ENCODE peak calls at places on chromosomes 12 and 14, in nine cellular contexts. E, M, D, O, Q, T, N, U and G are unnamed samples. For H3K36me3, the result is how much of the 10 kb centered on the place peaks cover.

GRCh38 chr14:92986254-92987147 is 63.6 kb downstream of the CHGA start:
- DNase-seq in E (no peak), M (no peak), D (no peak), O (peak), Q (no peak), T (no peak), N (peak), U (no peak), G (no peak)

GRCh38 chr12:93167841-93168492 is 209.8 kb upstream of the NUDT4 start:
- DNase-seq in E (no peak), M (peak), D (no peak), O (no peak), Q (peak), T (no peak), N (peak), U (no peak), G (no peak)

GRCh38 chr12:130514149-130514551 is 176.5 kb downstream of the PIWIL1 start:
- DNase-seq in E (no peak), M (no peak), D (no peak), O (no peak), Q (peak), T (no peak), N (no peak), U (no peak), G (no peak)

GRCh38 chr12:45234134-45234865 is 18.4 kb downstream of the ANO6 start:
- DNase-seq in E (no peak), M (peak), D (no peak), O (no peak), Q (peak), T (peak), N (peak), U (peak), G (no peak)

GRCh38 chr14:100472094-100472455 is 115.1 kb downstream of the BEGAIN start:
- DNase-seq in E (no peak), M (no peak), D (no peak), O (no peak), Q (no peak), T (no peak), N (no peak), U (no peak), G (no peak)

GRCh38 chr12:10186299-10186698 is 7.5 kb downstream of the TMEM52B start:
- DNase-seq in E (no peak), M (no peak), D (no peak), O (peak), Q (no peak), T (peak), N (no peak), U (no peak), G (no peak)

GRCh38 chr12:19997996-19998395 is 370.3 kb upstream of the PDE3A start:
- DNase-seq in E (no peak), M (no peak), D (no peak), O (no peak), Q (no peak), T (no peak), N (no peak), U (no peak), G (no peak)

GRCh38 chr12:132284618-132285310 is 44.6 kb downstream of the GALNT9 start:
- DNase-seq in E (no peak), M (no peak), D (no peak), O (peak), Q (no peak), T (no peak), N (no peak), U (no peak), G (no peak)

DNA sequence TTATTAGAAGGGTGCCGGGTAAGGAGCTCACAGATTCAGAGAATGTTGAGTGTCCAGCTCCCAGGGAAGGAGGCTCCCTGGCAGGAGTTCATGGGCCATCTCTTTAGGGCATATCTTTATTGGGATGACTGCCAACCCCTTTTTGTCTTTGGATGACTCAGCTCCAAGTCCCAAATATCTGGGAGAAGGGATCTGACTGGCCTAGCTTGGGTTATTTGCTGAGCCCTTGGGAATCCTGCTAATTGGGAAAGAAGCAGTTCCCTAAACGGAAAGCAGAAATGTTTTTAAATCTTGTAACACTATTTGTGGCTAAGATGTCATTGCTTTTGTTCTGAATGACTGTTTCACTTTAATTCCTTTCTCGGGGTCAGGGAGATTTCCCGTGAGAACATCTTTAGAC is 12.6 kb downstream of the DDX55 start:
- DNase-seq in E (no peak), M (no peak), D (no peak), O (no peak), Q (no peak), T (no peak), N (no peak), U (no peak), G (no peak)
- H3K36me3 ChIP-seq in E (half or more), M (half or more), D (half or more), O (half or more), Q (half or more), T (under half), N (under half), U (under half), G (half or more)

GRCh38 chr12:57837779-57838562 is 8.6 kb downstream of the CTDSP2 start:
- DNase-seq in E (no peak), M (peak), D (no peak), O (peak), Q (no peak), T (no peak), N (peak), U (no peak), G (no peak)
- H3K4me3 ChIP-seq in E (no peak), M (peak), D (peak), O (peak), Q (no peak), T (no peak), N (no peak), U (no peak), G (no peak)

GRCh38 chr12:109988274-109988673 is 7.9 kb downstream of the GIT2 start:
- DNase-seq in E (no peak), M (no peak), D (no peak), O (no peak), Q (no peak), T (no peak), N (no peak), U (no peak), G (no peak)
- H3K36me3 ChIP-seq in E (under half), M (half or more), D (half or more), O (half or more), Q (half or more), T (under half), N (under half), U (under half), G (under half)

DNA sequence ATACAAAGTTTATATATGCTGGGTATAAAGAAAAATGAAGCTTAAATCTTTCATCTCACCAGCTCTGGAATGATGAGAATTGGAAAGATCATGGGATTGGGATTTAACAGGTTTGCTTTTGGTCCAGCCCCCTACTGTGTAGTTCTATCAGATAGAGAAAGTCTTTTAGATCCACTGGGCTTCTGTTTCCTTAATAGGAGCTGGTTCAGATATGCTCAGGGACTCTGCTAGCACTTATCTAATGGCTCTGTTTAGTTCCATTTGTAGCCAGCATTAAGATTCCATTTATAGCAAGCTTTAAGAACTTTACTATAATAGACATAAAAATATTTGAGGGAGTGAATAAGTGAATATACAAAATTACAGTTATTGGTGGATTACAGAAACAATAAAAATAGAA is 42.6 kb downstream of the UTP20 start:
- DNase-seq in E (no peak), M (no peak), D (no peak), O (no peak), Q (no peak), T (no peak), N (no peak), U (no peak), G (no peak)
- H3K4me3 ChIP-seq in E (no peak), M (no peak), D (no peak), O (no peak), Q (no peak), T (no peak), N (no peak), U (no peak), G (no peak)

GRCh38 chr12:52228931-52229330 is 4.1 kb upstream of the KRT7 start:
- DNase-seq in E (no peak), M (no peak), D (no peak), O (no peak), Q (no peak), T (no peak), N (no peak), U (no peak), G (no peak)

GRCh38 chr12:52229836-52230343 is 3.2 kb upstream of the KRT7 start:
- DNase-seq in E (no peak), M (no peak), D (no peak), O (no peak), Q (no peak), T (no peak), N (no peak), U (no peak), G (no peak)

GRCh38 chr12:52232233-52232915 is 669 bp upstream of the KRT7 start:
- DNase-seq in E (no peak), M (no peak), D (no peak), O (no peak), Q (no peak), T (no peak), N (no peak), U (peak), G (no peak)

GRCh38 chr12:52231305-52232232 is 1.5 kb upstream of the KRT7 start:
- DNase-seq in E (no peak), M (no peak), D (no peak), O (peak), Q (no peak), T (no peak), N (no peak), U (peak), G (no peak)

GRCh38 chr12:52230364-52231281 is 2.4 kb upstream of the KRT7 start:
- DNase-seq in E (no peak), M (no peak), D (no peak), O (peak), Q (no peak), T (no peak), N (no peak), U (peak), G (no peak)
- H3K36me3 ChIP-seq in E (under half), M (under half), D (under half), O (under half), Q (under half), T (under half), N (under half), U (under half), G (under half)

GRCh38 chr12:64757778-64758177 is 1.4 kb downstream of the GNS start:
- DNase-seq in E (no peak), M (no peak), D (no peak), O (no peak), Q (no peak), T (no peak), N (no peak), U (no peak), G (no peak)

GRCh38 chr12:64749466-64750202 is 9.6 kb downstream of the GNS start:
- DNase-seq in E (no peak), M (no peak), D (no peak), O (peak), Q (no peak), T (no peak), N (no peak), U (no peak), G (no peak)

GRCh38 chr12:64756371-64756770 is 2.8 kb downstream of the GNS start:
- DNase-seq in E (no peak), M (no peak), D (no peak), O (no peak), Q (no peak), T (no peak), N (no peak), U (no peak), G (no peak)

GRCh38 chr12:64752833-64753238 is 6.4 kb downstream of the GNS start:
- DNase-seq in E (no peak), M (no peak), D (no peak), O (no peak), Q (no peak), T (peak), N (no peak), U (no peak), G (no peak)

GRCh38 chr12:64753427-64753826 is 5.8 kb downstream of the GNS start:
- DNase-seq in E (no peak), M (no peak), D (no peak), O (no peak), Q (no peak), T (no peak), N (no peak), U (no peak), G (no peak)
- H3K4me3 ChIP-seq in E (no peak), M (no peak), D (no peak), O (no peak), Q (no peak), T (no peak), N (no peak), U (no peak), G (no peak)

GRCh38 chr14:90611501-90611900 is 204.7 kb downstream of the TTC7B start:
- DNase-seq in E (no peak), M (no peak), D (no peak), O (no peak), Q (no peak), T (no peak), N (no peak), U (no peak), G (no peak)

GRCh38 chr14:90611936-90612335 is 204.3 kb downstream of the TTC7B start:
- DNase-seq in E (no peak), M (no peak), D (no peak), O (no peak), Q (no peak), T (no peak), N (no peak), U (no peak), G (no peak)

GRCh38 chr14:90608925-90609324 is 207.3 kb downstream of the TTC7B start:
- DNase-seq in E (no peak), M (no peak), D (no peak), O (no peak), Q (no peak), T (no peak), N (no peak), U (no peak), G (no peak)

GRCh38 chr14:90609376-90609775 is 206.9 kb downstream of the TTC7B start:
- DNase-seq in E (no peak), M (no peak), D (no peak), O (no peak), Q (no peak), T (no peak), N (no peak), U (no peak), G (no peak)

GRCh38 chr14:90610641-90611040 is 205.6 kb downstream of the TTC7B start:
- DNase-seq in E (no peak), M (no peak), D (no peak), O (no peak), Q (no peak), T (no peak), N (no peak), U (no peak), G (no peak)
- H3K36me3 ChIP-seq in E (under half), M (under half), D (under half), O (under half), Q (under half), T (under half), N (under half), U (under half), G (under half)

GRCh38 chr12:79935021-79935623 is at the start of gene PPP1R12A:
- DNase-seq in E (peak), M (peak), D (peak), O (peak), Q (peak), T (peak), N (peak), U (peak), G (peak)

GRCh38 chr12:79934309-79935020 is 432 bp downstream of the PPP1R12A start:
- DNase-seq in E (peak), M (no peak), D (peak), O (no peak), Q (peak), T (peak), N (peak), U (peak), G (peak)

GRCh38 chr12:79938843-79939242 is 3.9 kb upstream of the PPP1R12A start:
- DNase-seq in E (no peak), M (no peak), D (no peak), O (no peak), Q (no peak), T (no peak), N (peak), U (no peak), G (no peak)

GRCh38 chr12:79935624-79936040 is 735 bp upstream of the PPP1R12A start:
- DNase-seq in E (no peak), M (no peak), D (no peak), O (no peak), Q (no peak), T (peak), N (no peak), U (no peak), G (no peak)

GRCh38 chr12:79936670-79937069 is 1.8 kb upstream of the PPP1R12A start:
- DNase-seq in E (no peak), M (no peak), D (no peak), O (no peak), Q (no peak), T (no peak), N (no peak), U (no peak), G (no peak)
- H3K4me3 ChIP-seq in E (no peak), M (peak), D (peak), O (peak), Q (no peak), T (no peak), N (no peak), U (no peak), G (no peak)